ENCODE peak calls at places on chromosomes 12 and 14, in seven cellular contexts. K is mesendoderm, M is IMR-90, F is mesenchymal stem cell, A is H9, R is trophoblast cell, W is H1. N is an unnamed sample.

GRCh38 chr14:49505026-49505766 is 81.0 kb downstream of the RPS29 start:
- DNase-seq in K (peak), M (peak), F (no peak), A (no peak), R (peak), W (peak), N (no peak)

GRCh38 chr14:65102441-65103149 is at the start of gene MAX:
- DNase-seq in K (peak), M (peak), F (peak), A (peak), R (peak), W (peak), N (peak)

GRCh38 chr14:65470404-65470880 is 57.9 kb downstream of the FUT8 start:
- DNase-seq in K (no peak), M (no peak), F (no peak), A (peak), R (no peak), W (no peak), N (no peak)

GRCh38 chr12:27610380-27610779 is 85.9 kb upstream of the REP15 start:
- DNase-seq in K (no peak), M (peak), F (peak), A (no peak), R (no peak), W (no peak), N (no peak)

GRCh38 chr12:12099102-12099501 is 28.4 kb downstream of the BCL2L14 start:
- DNase-seq in K (no peak), M (no peak), F (peak), A (no peak), R (no peak), W (no peak), N (no peak)

GRCh38 chr14:20986811-20987210 is 3.0 kb upstream of the METTL17 start:
- DNase-seq in K (no peak), M (peak), F (peak), A (no peak), R (peak), W (no peak), N (no peak)

GRCh38 chr14:35747379-35747778 is 61.7 kb downstream of the RALGAPA1 start:
- DNase-seq in K (peak), M (peak), F (peak), A (no peak), R (no peak), W (no peak), N (no peak)

GRCh38 chr12:23950775-23951391 is 1.4 kb upstream of the SOX5 start:
- DNase-seq in K (no peak), M (peak), F (peak), A (no peak), R (peak), W (no peak), N (peak)

GRCh38 chr14:76617440-76617839 is 143.8 kb upstream of the VASH1 start:
- DNase-seq in K (no peak), M (no peak), F (no peak), A (no peak), R (no peak), W (no peak), N (no peak)

GRCh38 chr14:65769151-65769550 is 356.6 kb downstream of the FUT8 start:
- DNase-seq in K (no peak), M (no peak), F (no peak), A (no peak), R (no peak), W (no peak), N (no peak)

GRCh38 chr12:39807043-39807442 is 187.4 kb upstream of the ABCD2 start:
- DNase-seq in K (peak), M (no peak), F (peak), A (peak), R (peak), W (no peak), N (no peak)

GRCh38 chr14:52874389-52874788 is 76.5 kb downstream of the FERMT2 start:
- DNase-seq in K (no peak), M (no peak), F (no peak), A (no peak), R (no peak), W (no peak), N (no peak)

GRCh38 chr12:122422769-122423257 is 344 bp upstream of the CLIP1 start:
- DNase-seq in K (peak), M (peak), F (peak), A (peak), R (peak), W (no peak), N (peak)

GRCh38 chr14:36905272-36906046 is 243.8 kb downstream of the PAX9 start:
- DNase-seq in K (no peak), M (no peak), F (no peak), A (no peak), R (no peak), W (no peak), N (no peak)

GRCh38 chr12:124684971-124685688 is 117.7 kb upstream of the NCOR2 start:
- DNase-seq in K (no peak), M (peak), F (peak), A (no peak), R (peak), W (no peak), N (no peak)

GRCh38 chr14:85702937-85703336 is 173.0 kb downstream of the FLRT2 start:
- DNase-seq in K (no peak), M (peak), F (peak), A (no peak), R (no peak), W (no peak), N (no peak)

GRCh38 chr12:45351921-45352670 is 136.2 kb downstream of the ANO6 start:
- DNase-seq in K (no peak), M (no peak), F (no peak), A (no peak), R (no peak), W (no peak), N (no peak)

GRCh38 chr14:67265131-67265530 is 23.9 kb downstream of the PALS1 start:
- DNase-seq in K (no peak), M (peak), F (no peak), A (no peak), R (peak), W (no peak), N (no peak)

GRCh38 chr12:47882796-47883546 is 21.8 kb downstream of the VDR start:
- DNase-seq in K (no peak), M (no peak), F (no peak), A (no peak), R (no peak), W (no peak), N (no peak)

GRCh38 chr12:62919827-62920226 is 15.1 kb downstream of the PPM1H start:
- DNase-seq in K (no peak), M (peak), F (no peak), A (no peak), R (no peak), W (no peak), N (no peak)

GRCh38 chr12:45674583-45674982 is 54.9 kb upstream of the ARID2 start:
- DNase-seq in K (peak), M (peak), F (peak), A (no peak), R (peak), W (no peak), N (no peak)

GRCh38 chr12:56011509-56012090 is 9.2 kb upstream of the IKZF4 start:
- DNase-seq in K (no peak), M (no peak), F (peak), A (no peak), R (no peak), W (no peak), N (no peak)

GRCh38 chr14:28875937-28876910 is 109.6 kb downstream of the FOXG1 start:
- DNase-seq in K (peak), M (no peak), F (no peak), A (no peak), R (no peak), W (no peak), N (peak)

GRCh38 chr12:64560395-64561301 is 49.6 kb upstream of the RASSF3 start:
- DNase-seq in K (no peak), M (peak), F (peak), A (peak), R (peak), W (no peak), N (no peak)

GRCh38 chr12:7937867-7938506 is 2.0 kb upstream of the SLC2A3 start:
- DNase-seq in K (peak), M (no peak), F (peak), A (no peak), R (no peak), W (no peak), N (no peak)

GRCh38 chr12:561908-562593 is 101.2 kb downstream of the NINJ2 start:
- DNase-seq in K (no peak), M (no peak), F (no peak), A (no peak), R (no peak), W (no peak), N (no peak)

GRCh38 chr12:19527876-19528275 is 88.6 kb downstream of the AEBP2 start:
- DNase-seq in K (no peak), M (no peak), F (no peak), A (no peak), R (no peak), W (no peak), N (no peak)

GRCh38 chr12:103313894-103314293 is 181.9 kb downstream of the C12orf42 start:
- DNase-seq in K (no peak), M (no peak), F (no peak), A (no peak), R (no peak), W (no peak), N (no peak)

GRCh38 chr14:91968280-91968679 is 20.8 kb upstream of the FBLN5 start:
- DNase-seq in K (no peak), M (no peak), F (no peak), A (no peak), R (no peak), W (no peak), N (no peak)

GRCh38 chr12:22626429-22626828 is 1.5 kb downstream of the ETNK1 start:
- DNase-seq in K (peak), M (peak), F (peak), A (no peak), R (peak), W (no peak), N (no peak)

GRCh38 chr12:115398311-115398781 is 714.4 kb upstream of the TBX3 start:
- DNase-seq in K (peak), M (no peak), F (peak), A (no peak), R (no peak), W (no peak), N (no peak)

GRCh38 chr12:22289250-22289649 is 45.3 kb downstream of the ST8SIA1 start:
- DNase-seq in K (no peak), M (no peak), F (no peak), A (no peak), R (no peak), W (no peak), N (no peak)

GRCh38 chr12:132222096-132222807 is 78.0 kb downstream of the NOC4L start:
- DNase-seq in K (peak), M (peak), F (peak), A (no peak), R (peak), W (no peak), N (peak)

GRCh38 chr14:70602254-70602653 is 1.8 kb upstream of the MED6 start:
- DNase-seq in K (no peak), M (no peak), F (no peak), A (no peak), R (no peak), W (no peak), N (no peak)

GRCh38 chr14:87018294-87018693 is 974.7 kb downstream of the GALC start:
- DNase-seq in K (peak), M (peak), F (no peak), A (no peak), R (no peak), W (no peak), N (no peak)

DNA sequence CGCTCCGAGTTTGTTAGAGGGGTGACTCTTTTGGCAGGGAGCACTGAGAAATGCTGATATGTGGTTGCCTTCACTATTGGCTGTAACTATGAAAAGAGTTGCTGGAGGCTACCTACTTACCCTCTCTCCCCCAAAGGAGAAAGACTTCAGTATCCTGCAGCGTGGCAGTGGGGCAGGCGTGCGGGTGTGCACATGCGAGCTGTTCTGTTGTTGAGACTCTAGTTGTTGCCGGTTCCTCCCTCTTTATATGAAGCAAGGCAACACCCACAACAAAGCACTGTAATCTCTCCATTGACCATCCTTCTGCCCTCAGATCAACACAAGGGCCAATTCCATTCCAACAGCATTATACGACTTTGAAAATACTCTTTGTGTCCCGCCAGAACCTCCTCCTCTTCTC is 259.4 kb downstream of the CACNA1C start:
- DNase-seq in K (no peak), M (no peak), F (no peak), A (no peak), R (no peak), W (no peak), N (no peak)
- H4K8ac ChIP-seq in K (no peak), M (peak), F (peak), A (no peak), R (no peak), W (no peak), N (no peak)

GRCh38 chr12:53056901-53057300 is 7.0 kb downstream of the TNS2 start:
- DNase-seq in K (no peak), M (no peak), F (no peak), A (no peak), R (no peak), W (no peak), N (no peak)

GRCh38 chr12:53054112-53054878 is 4.4 kb downstream of the TNS2 start:
- DNase-seq in K (peak), M (peak), F (peak), A (peak), R (peak), W (peak), N (peak)

GRCh38 chr12:53053223-53054111 is 3.6 kb downstream of the TNS2 start:
- DNase-seq in K (peak), M (no peak), F (peak), A (peak), R (peak), W (no peak), N (no peak)

GRCh38 chr12:53056296-53056695 is 6.4 kb downstream of the TNS2 start:
- DNase-seq in K (no peak), M (no peak), F (no peak), A (no peak), R (no peak), W (no peak), N (no peak)

GRCh38 chr12:53055471-53056266 is 5.8 kb downstream of the TNS2 start:
- DNase-seq in K (no peak), M (no peak), F (no peak), A (no peak), R (no peak), W (no peak), N (no peak)
- H2AK5ac ChIP-seq in K (no peak), M (no peak), F (no peak), A (no peak), R (no peak), W (peak), N (peak)

GRCh38 chr14:99627100-99627499 is 17.8 kb upstream of the HHIPL1 start:
- DNase-seq in K (no peak), M (no peak), F (no peak), A (no peak), R (no peak), W (no peak), N (no peak)
- H4K8ac ChIP-seq in K (no peak), M (no peak), F (no peak), A (no peak), R (no peak), W (no peak), N (no peak)

DNA sequence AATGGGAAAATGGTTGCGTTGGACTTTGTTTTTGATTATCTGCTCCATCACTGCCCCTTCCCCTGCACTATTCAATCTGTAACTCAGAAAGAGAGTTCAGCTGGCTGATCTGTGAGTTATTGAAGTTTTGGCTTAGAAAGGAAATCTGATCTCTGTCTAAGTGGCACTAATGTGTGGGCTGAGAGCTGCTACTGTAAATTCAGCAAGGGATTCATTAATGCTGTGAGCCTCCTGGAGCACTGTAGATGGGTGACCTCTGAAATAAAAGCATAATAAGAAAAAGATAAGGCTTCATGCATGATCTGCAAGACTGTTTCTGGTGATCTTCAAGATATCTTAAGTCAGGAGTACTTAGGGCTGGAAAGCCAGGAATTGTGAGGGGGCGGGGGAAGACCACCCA is 101.0 kb downstream of the C12orf75 start:
- DNase-seq in K (no peak), M (no peak), F (no peak), A (no peak), R (no peak), W (no peak), N (no peak)
- H2AK5ac ChIP-seq in K (no peak), M (no peak), F (no peak), A (no peak), R (no peak), W (no peak), N (no peak)

GRCh38 chr12:95972832-95973465 is 23.2 kb downstream of the HAL start:
- DNase-seq in K (no peak), M (no peak), F (no peak), A (no peak), R (no peak), W (no peak), N (no peak)

GRCh38 chr12:95974358-95974757 is 21.8 kb downstream of the HAL start:
- DNase-seq in K (no peak), M (no peak), F (no peak), A (no peak), R (no peak), W (no peak), N (no peak)

GRCh38 chr12:95977764-95978305 is 18.3 kb downstream of the HAL start:
- DNase-seq in K (no peak), M (no peak), F (no peak), A (no peak), R (no peak), W (no peak), N (no peak)

GRCh38 chr12:95976416-95976832 is 19.7 kb downstream of the HAL start:
- DNase-seq in K (peak), M (peak), F (no peak), A (no peak), R (peak), W (no peak), N (no peak)

DNA sequence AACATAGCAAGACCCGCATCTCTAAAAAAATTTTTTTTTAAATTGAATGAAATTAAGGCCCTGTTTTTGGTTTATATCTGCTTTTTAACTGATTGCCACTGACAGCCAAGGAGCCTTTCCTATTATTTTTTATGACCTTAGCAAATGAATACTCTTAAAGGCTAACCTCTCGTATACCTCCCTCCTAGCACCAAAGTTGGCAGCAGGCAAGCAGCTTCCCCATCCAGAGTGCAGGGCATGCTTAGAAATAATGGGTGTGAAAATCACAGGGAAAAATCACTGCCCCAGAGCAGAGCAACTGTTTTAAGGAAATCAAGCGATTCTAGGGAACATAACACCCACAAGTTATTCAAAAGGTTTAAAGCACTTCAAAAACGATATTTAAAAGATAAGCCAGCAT is 20.7 kb downstream of the HAL start:
- DNase-seq in K (no peak), M (no peak), F (no peak), A (no peak), R (no peak), W (no peak), N (no peak)
- H4K8ac ChIP-seq in K (no peak), M (no peak), F (no peak), A (no peak), R (no peak), W (no peak), N (no peak)

DNA sequence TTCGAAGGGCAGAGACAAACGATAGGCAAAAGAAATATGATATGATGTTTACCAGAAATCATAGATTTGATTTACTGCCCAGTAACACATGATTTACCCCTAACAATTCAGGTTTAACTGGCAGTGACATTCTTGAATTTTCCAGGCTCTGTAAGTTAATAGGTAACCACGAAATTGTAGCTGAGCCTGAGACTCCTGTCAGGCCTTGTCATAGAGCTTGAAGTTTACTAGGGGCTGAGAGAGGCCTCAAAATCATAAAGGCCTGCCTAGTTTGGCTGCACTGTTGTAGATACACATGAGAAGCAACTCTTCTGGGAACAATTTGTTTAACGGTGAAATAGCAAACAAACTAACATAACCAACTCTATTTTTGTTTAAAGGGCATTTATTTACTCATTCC is 3.3 kb downstream of the ERP27 start:
- DNase-seq in K (no peak), M (no peak), F (no peak), A (no peak), R (no peak), W (no peak), N (no peak)
- H2AK5ac ChIP-seq in K (no peak), M (no peak), F (no peak), A (no peak), R (no peak), W (no peak), N (no peak)